ENCODE peak calls at places on chromosomes 3 and 15, in nine cellular contexts. Y is kidney glomerular epithelial cell; C is omental fat pad; G is GM20000; S is mesothelial cell of epicardium; N is activated CD8-positive, alpha-beta memory T cell treated with anti-CD3 and anti-CD28 coated beads for 4 hours; M is islet precursor cell; D is fibroblast of villous mesenchyme; O is dorsolateral prefrontal cortex. J is an unnamed sample.

GRCh38 chr3:105355355-105356063 is 11.2 kb upstream of the ALCAM start:
- DNase-seq in Y (peak), C (no peak), G (no peak), S (no peak), N (no peak), M (peak), D (peak), O (no peak), J (peak)

GRCh38 chr3:128488995-128489859 is 3.8 kb downstream of the GATA2 start:
- DNase-seq in Y (no peak), C (no peak), G (peak), S (no peak), N (no peak), M (peak), D (peak), O (peak), J (no peak)

GRCh38 chr3:66039590-66039887 is 821 bp upstream of the MAGI1 start:
- DNase-seq in Y (no peak), C (no peak), G (peak), S (no peak), N (no peak), M (peak), D (peak), O (no peak), J (peak)

GRCh38 chr3:195835791-195836190 is 24.1 kb upstream of the MUC4 start:
- DNase-seq in Y (no peak), C (no peak), G (no peak), S (no peak), N (no peak), M (no peak), D (no peak), O (no peak), J (no peak)

GRCh38 chr3:133994166-133994910 is 35.4 kb downstream of the SLCO2A1 start:
- DNase-seq in Y (no peak), C (no peak), G (no peak), S (no peak), N (no peak), M (peak), D (no peak), O (no peak), J (no peak)

GRCh38 chr3:67384790-67385397 is 269.5 kb downstream of the SUCLG2 start:
- DNase-seq in Y (no peak), C (no peak), G (peak), S (peak), N (no peak), M (peak), D (peak), O (no peak), J (peak)

GRCh38 chr3:186254676-186255665 is 107.1 kb downstream of the DGKG start:
- DNase-seq in Y (no peak), C (no peak), G (peak), S (no peak), N (no peak), M (no peak), D (no peak), O (no peak), J (no peak)

GRCh38 chr3:123332124-123332641 is 116.7 kb downstream of the ADCY5 start:
- DNase-seq in Y (no peak), C (no peak), G (no peak), S (no peak), N (no peak), M (peak), D (no peak), O (peak), J (no peak)

GRCh38 chr15:80093854-80094418 is 34.5 kb downstream of the ZFAND6 start:
- DNase-seq in Y (peak), C (peak), G (no peak), S (no peak), N (no peak), M (peak), D (peak), O (no peak), J (peak)

GRCh38 chr3:155605571-155605970 is 139.3 kb downstream of the PLCH1 start:
- DNase-seq in Y (peak), C (no peak), G (no peak), S (no peak), N (no peak), M (no peak), D (peak), O (no peak), J (no peak)

GRCh38 chr3:195893121-195893449 is 15.3 kb downstream of the TNK2 start:
- DNase-seq in Y (no peak), C (no peak), G (no peak), S (no peak), N (no peak), M (no peak), D (no peak), O (no peak), J (no peak)

GRCh38 chr3:149717391-149718056 is 34.8 kb downstream of the COMMD2 start:
- DNase-seq in Y (peak), C (no peak), G (peak), S (no peak), N (no peak), M (peak), D (peak), O (no peak), J (peak)

GRCh38 chr3:155861476-155862183 is 7.4 kb upstream of the SLC33A1 start:
- DNase-seq in Y (no peak), C (no peak), G (no peak), S (no peak), N (no peak), M (no peak), D (peak), O (no peak), J (no peak)

GRCh38 chr3:136817448-136817847 is 1.5 kb upstream of the SLC35G2 start:
- DNase-seq in Y (no peak), C (no peak), G (no peak), S (no peak), N (no peak), M (peak), D (peak), O (no peak), J (no peak)

GRCh38 chr3:101195951-101196713 is 124.2 kb downstream of the IMPG2 start:
- DNase-seq in Y (peak), C (no peak), G (peak), S (no peak), N (no peak), M (no peak), D (peak), O (no peak), J (peak)

GRCh38 chr3:42264399-42265058 is 1.5 kb downstream of the CCK start:
- DNase-seq in Y (peak), C (peak), G (no peak), S (no peak), N (no peak), M (peak), D (no peak), O (peak), J (no peak)

GRCh38 chr3:119297169-119297568 is 3.0 kb downstream of the ARHGAP31 start:
- DNase-seq in Y (no peak), C (no peak), G (no peak), S (no peak), N (no peak), M (no peak), D (no peak), O (no peak), J (no peak)

GRCh38 chr3:143348486-143349327 is 229.1 kb downstream of the CHST2 start:
- DNase-seq in Y (no peak), C (no peak), G (peak), S (no peak), N (no peak), M (no peak), D (no peak), O (no peak), J (no peak)